ENCODE peak calls at places on chromosomes 5 and 9, in seven cellular contexts. One of them, this sample, is unnamed.

GRCh38 chr5:130032807-130033206 is 128.5 kb downstream of the CHSY3 start:
- DNase-seq in body of pancreas: peak
- DNase-seq in uterus: no peak
- DNase-seq in tibial nerve: peak
- DNase-seq in H1: no peak
- DNase-seq in ovary: no peak
- DNase-seq in sigmoid colon: no peak
- DNase-seq in this sample: no peak

GRCh38 chr5:88509403-88509802 is 240.8 kb upstream of the TMEM161B start:
- DNase-seq in body of pancreas: no peak
- DNase-seq in uterus: no peak
- DNase-seq in tibial nerve: no peak
- DNase-seq in H1: no peak
- DNase-seq in ovary: no peak
- DNase-seq in sigmoid colon: no peak
- DNase-seq in this sample: no peak

GRCh38 chr5:76622973-76623596 is at the start of gene F2RL2:
- DNase-seq in body of pancreas: no peak
- DNase-seq in uterus: peak
- DNase-seq in tibial nerve: no peak
- DNase-seq in H1: no peak
- DNase-seq in ovary: no peak
- DNase-seq in sigmoid colon: peak
- DNase-seq in this sample: no peak

GRCh38 chr9:121369595-121370265 is at the start of gene STOM:
- DNase-seq in body of pancreas: peak
- DNase-seq in uterus: peak
- DNase-seq in tibial nerve: peak
- DNase-seq in H1: no peak
- DNase-seq in ovary: peak
- DNase-seq in sigmoid colon: peak
- DNase-seq in this sample: peak

GRCh38 chr5:68739752-68740151 is 354.1 kb upstream of the SLC30A5 start:
- DNase-seq in body of pancreas: no peak
- DNase-seq in uterus: no peak
- DNase-seq in tibial nerve: no peak
- DNase-seq in H1: no peak
- DNase-seq in ovary: no peak
- DNase-seq in sigmoid colon: no peak
- DNase-seq in this sample: no peak

GRCh38 chr5:133925866-133926488 is 42.4 kb downstream of the C5orf15 start:
- DNase-seq in body of pancreas: no peak
- DNase-seq in uterus: no peak
- DNase-seq in tibial nerve: no peak
- DNase-seq in H1: no peak
- DNase-seq in ovary: no peak
- DNase-seq in sigmoid colon: no peak
- DNase-seq in this sample: no peak

GRCh38 chr5:154829589-154830218 is 20.7 kb downstream of the FAXDC2 start:
- DNase-seq in body of pancreas: no peak
- DNase-seq in uterus: no peak
- DNase-seq in tibial nerve: no peak
- DNase-seq in H1: no peak
- DNase-seq in ovary: no peak
- DNase-seq in sigmoid colon: peak
- DNase-seq in this sample: peak

GRCh38 chr5:135222171-135222681 is 176.8 kb downstream of the MACROH2A1 start:
- DNase-seq in body of pancreas: no peak
- DNase-seq in uterus: peak
- DNase-seq in tibial nerve: no peak
- DNase-seq in H1: no peak
- DNase-seq in ovary: peak
- DNase-seq in sigmoid colon: peak
- DNase-seq in this sample: peak

GRCh38 chr5:43917925-43918324 is 314.9 kb downstream of the NNT start:
- DNase-seq in body of pancreas: no peak
- DNase-seq in uterus: no peak
- DNase-seq in tibial nerve: no peak
- DNase-seq in H1: no peak
- DNase-seq in ovary: no peak
- DNase-seq in sigmoid colon: peak
- DNase-seq in this sample: no peak

GRCh38 chr9:28960602-28961001 is 1387.3 kb upstream of the C9orf72 start:
- DNase-seq in body of pancreas: no peak
- DNase-seq in uterus: no peak
- DNase-seq in tibial nerve: no peak
- DNase-seq in H1: no peak
- DNase-seq in ovary: no peak
- DNase-seq in sigmoid colon: no peak
- DNase-seq in this sample: no peak
- H3K27ac ChIP-seq in body of pancreas: no peak
- H3K27ac ChIP-seq in uterus: no peak
- H3K27ac ChIP-seq in tibial nerve: no peak
- H3K27ac ChIP-seq in H1: no peak
- H3K27ac ChIP-seq in ovary: no peak
- H3K27ac ChIP-seq in sigmoid colon: no peak
- H3K27ac ChIP-seq in this sample: no peak

GRCh38 chr9:117232266-117232665 is 182.6 kb downstream of the ASTN2 start:
- DNase-seq in body of pancreas: no peak
- DNase-seq in uterus: no peak
- DNase-seq in tibial nerve: no peak
- DNase-seq in H1: no peak
- DNase-seq in ovary: no peak
- DNase-seq in sigmoid colon: no peak
- DNase-seq in this sample: no peak

GRCh38 chr9:117234178-117234577 is 180.7 kb downstream of the ASTN2 start:
- DNase-seq in body of pancreas: no peak
- DNase-seq in uterus: no peak
- DNase-seq in tibial nerve: no peak
- DNase-seq in H1: no peak
- DNase-seq in ovary: no peak
- DNase-seq in sigmoid colon: no peak
- DNase-seq in this sample: no peak

GRCh38 chr9:117232991-117233390 is 181.9 kb downstream of the ASTN2 start:
- DNase-seq in body of pancreas: no peak
- DNase-seq in uterus: no peak
- DNase-seq in tibial nerve: no peak
- DNase-seq in H1: no peak
- DNase-seq in ovary: no peak
- DNase-seq in sigmoid colon: no peak
- DNase-seq in this sample: no peak
- TF ChIP-seq POLR2A in body of pancreas: no peak
- TF ChIP-seq POLR2A in uterus: no peak
- TF ChIP-seq POLR2A in tibial nerve: no peak
- TF ChIP-seq POLR2A in H1: no peak
- TF ChIP-seq POLR2A in ovary: no peak
- TF ChIP-seq POLR2A in sigmoid colon: no peak
- TF ChIP-seq POLR2A in this sample: no peak

GRCh38 chr5:119301210-119301609 is 54.6 kb upstream of the TNFAIP8 start:
- DNase-seq in body of pancreas: no peak
- DNase-seq in uterus: no peak
- DNase-seq in tibial nerve: no peak
- DNase-seq in H1: no peak
- DNase-seq in ovary: no peak
- DNase-seq in sigmoid colon: no peak
- DNase-seq in this sample: no peak
- H3K27ac ChIP-seq in body of pancreas: no peak
- H3K27ac ChIP-seq in uterus: no peak
- H3K27ac ChIP-seq in tibial nerve: no peak
- H3K27ac ChIP-seq in H1: no peak
- H3K27ac ChIP-seq in ovary: no peak
- H3K27ac ChIP-seq in sigmoid colon: no peak
- H3K27ac ChIP-seq in this sample: no peak

GRCh38 chr9:127899200-127899943 is at the start of gene ST6GALNAC6:
- DNase-seq in body of pancreas: peak
- DNase-seq in uterus: peak
- DNase-seq in tibial nerve: peak
- DNase-seq in H1: no peak
- DNase-seq in ovary: peak
- DNase-seq in sigmoid colon: peak
- DNase-seq in this sample: peak
- TF ChIP-seq POLR2A in body of pancreas: no peak
- TF ChIP-seq POLR2A in uterus: peak
- TF ChIP-seq POLR2A in tibial nerve: peak
- TF ChIP-seq POLR2A in H1: no peak
- TF ChIP-seq POLR2A in ovary: peak
- TF ChIP-seq POLR2A in sigmoid colon: peak
- TF ChIP-seq POLR2A in this sample: no peak

GRCh38 chr5:93589812-93590215 is 6.8 kb downstream of the NR2F1 start:
- DNase-seq in body of pancreas: no peak
- DNase-seq in uterus: no peak
- DNase-seq in tibial nerve: no peak
- DNase-seq in H1: no peak
- DNase-seq in ovary: no peak
- DNase-seq in sigmoid colon: no peak
- DNase-seq in this sample: no peak

GRCh38 chr5:93592866-93593265 is 9.8 kb downstream of the NR2F1 start:
- DNase-seq in body of pancreas: no peak
- DNase-seq in uterus: no peak
- DNase-seq in tibial nerve: no peak
- DNase-seq in H1: no peak
- DNase-seq in ovary: no peak
- DNase-seq in sigmoid colon: no peak
- DNase-seq in this sample: no peak

GRCh38 chr5:93590511-93590910 is 7.5 kb downstream of the NR2F1 start:
- DNase-seq in body of pancreas: no peak
- DNase-seq in uterus: no peak
- DNase-seq in tibial nerve: no peak
- DNase-seq in H1: no peak
- DNase-seq in ovary: no peak
- DNase-seq in sigmoid colon: no peak
- DNase-seq in this sample: no peak

GRCh38 chr5:93589348-93589662 is 6.3 kb downstream of the NR2F1 start:
- DNase-seq in body of pancreas: no peak
- DNase-seq in uterus: no peak
- DNase-seq in tibial nerve: no peak
- DNase-seq in H1: no peak
- DNase-seq in ovary: no peak
- DNase-seq in sigmoid colon: no peak
- DNase-seq in this sample: no peak

DNA sequence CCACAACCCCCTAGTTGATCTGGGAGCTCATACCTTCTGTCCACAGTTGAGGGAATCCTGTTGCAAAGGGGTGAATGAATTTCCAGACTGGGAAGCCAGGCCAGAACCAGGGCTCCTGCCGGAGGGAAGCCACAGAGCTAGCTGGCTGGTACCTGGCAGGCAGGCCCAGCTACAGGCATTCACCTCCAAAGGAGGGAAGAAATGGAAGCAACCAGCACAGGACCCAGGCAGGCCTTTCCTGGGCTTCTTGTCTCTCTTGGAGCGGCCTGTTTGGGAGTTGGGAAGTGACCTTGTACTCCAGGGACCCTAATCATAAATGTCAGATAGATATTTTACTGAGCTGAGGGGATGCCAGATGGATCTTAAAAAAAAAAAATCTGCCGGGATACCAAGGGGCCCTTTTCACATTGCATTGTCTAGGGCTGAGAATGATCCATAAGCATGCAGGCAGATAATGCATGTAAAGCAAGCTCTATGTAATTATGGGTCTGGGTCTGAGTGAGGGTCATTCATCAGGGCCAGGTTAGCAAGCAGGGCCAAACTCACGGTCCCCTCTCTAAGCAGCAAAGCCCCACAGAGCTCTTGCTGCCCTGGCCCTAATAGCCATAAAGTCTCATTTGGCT is 8.4 kb downstream of the NR2F1 start:
- DNase-seq in body of pancreas: no peak
- DNase-seq in uterus: no peak
- DNase-seq in tibial nerve: no peak
- DNase-seq in H1: no peak
- DNase-seq in ovary: no peak
- DNase-seq in sigmoid colon: no peak
- DNase-seq in this sample: no peak
- H3K27ac ChIP-seq in body of pancreas: no peak
- H3K27ac ChIP-seq in uterus: no peak
- H3K27ac ChIP-seq in tibial nerve: no peak
- H3K27ac ChIP-seq in H1: no peak
- H3K27ac ChIP-seq in ovary: no peak
- H3K27ac ChIP-seq in sigmoid colon: no peak
- H3K27ac ChIP-seq in this sample: no peak

GRCh38 chr9:136437839-136438547 is 1.7 kb downstream of the INPP5E start:
- DNase-seq in body of pancreas: no peak
- DNase-seq in uterus: no peak
- DNase-seq in tibial nerve: no peak
- DNase-seq in H1: no peak
- DNase-seq in ovary: no peak
- DNase-seq in sigmoid colon: no peak
- DNase-seq in this sample: no peak

GRCh38 chr9:136436055-136436634 is 3.5 kb downstream of the INPP5E start:
- DNase-seq in body of pancreas: no peak
- DNase-seq in uterus: no peak
- DNase-seq in tibial nerve: no peak
- DNase-seq in H1: no peak
- DNase-seq in ovary: no peak
- DNase-seq in sigmoid colon: no peak
- DNase-seq in this sample: no peak

GRCh38 chr9:136438548-136438908 is 1.1 kb downstream of the INPP5E start:
- DNase-seq in body of pancreas: peak
- DNase-seq in uterus: no peak
- DNase-seq in tibial nerve: no peak
- DNase-seq in H1: no peak
- DNase-seq in ovary: no peak
- DNase-seq in sigmoid colon: no peak
- DNase-seq in this sample: no peak

GRCh38 chr9:136438909-136439549 is 616 bp downstream of the INPP5E start:
- DNase-seq in body of pancreas: peak
- DNase-seq in uterus: peak
- DNase-seq in tibial nerve: no peak
- DNase-seq in H1: no peak
- DNase-seq in ovary: no peak
- DNase-seq in sigmoid colon: no peak
- DNase-seq in this sample: no peak

DNA sequence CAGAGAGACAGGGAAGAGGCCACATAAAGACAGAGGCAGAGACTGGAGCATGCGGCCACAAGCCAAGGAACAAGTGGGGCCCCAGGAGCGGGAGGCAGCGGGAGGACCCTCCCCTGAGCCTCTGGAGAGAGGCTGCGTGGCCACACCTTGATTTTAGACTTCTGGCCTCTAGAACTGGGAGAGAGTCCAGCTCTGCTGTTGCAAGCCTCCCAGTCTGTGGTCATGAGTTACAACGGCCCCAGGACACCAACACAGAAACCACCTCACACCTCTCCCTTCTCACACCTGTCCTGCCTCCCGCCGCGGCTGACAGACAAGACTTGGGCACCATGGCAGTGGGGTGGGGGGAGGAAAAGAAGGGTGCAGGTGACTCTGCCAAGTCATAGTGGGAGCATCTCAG is 2.2 kb downstream of the INPP5E start:
- DNase-seq in body of pancreas: no peak
- DNase-seq in uterus: no peak
- DNase-seq in tibial nerve: no peak
- DNase-seq in H1: no peak
- DNase-seq in ovary: no peak
- DNase-seq in sigmoid colon: no peak
- DNase-seq in this sample: no peak
- TF ChIP-seq POLR2A in body of pancreas: no peak
- TF ChIP-seq POLR2A in uterus: no peak
- TF ChIP-seq POLR2A in tibial nerve: no peak
- TF ChIP-seq POLR2A in H1: no peak
- TF ChIP-seq POLR2A in ovary: no peak
- TF ChIP-seq POLR2A in sigmoid colon: no peak
- TF ChIP-seq POLR2A in this sample: no peak